ENCODE peak calls at places on chromosomes 7 and 10, in six cellular contexts. K is GM23338; F is AG20443; R is activated CD4-positive, alpha-beta T cell treated with anti-CD3 and anti-CD28 coated beads for 1 hour; A is cardiac septum; Q is HS-27A. Z is an unnamed sample.

GRCh38 chr7:80699030-80699638 is 60.7 kb downstream of the CD36 start:
- DNase-seq in K (peak; percentile 77), F (peak; percentile 38), R (no peak), A (no peak), Q (peak; percentile 61), Z (no peak)

GRCh38 chr7:120805636-120806388 is 52.1 kb downstream of the TSPAN12 start:
- DNase-seq in K (peak; percentile 86), F (peak; percentile 67), R (no peak), A (no peak), Q (peak; percentile 24), Z (peak; percentile 63)

GRCh38 chr10:107952649-107953589 is 788.4 kb upstream of the SORCS1 start:
- DNase-seq in K (peak; percentile 12), F (no peak), R (no peak), A (no peak), Q (no peak), Z (no peak)

GRCh38 chr7:30225863-30226361 is 58.5 kb upstream of the ZNRF2 start:
- DNase-seq in K (no peak), F (peak; percentile 33), R (no peak), A (no peak), Q (no peak), Z (no peak)

GRCh38 chr7:25894002-25894901 is 257.7 kb upstream of the NFE2L3 start:
- DNase-seq in K (peak; percentile 75), F (no peak), R (no peak), A (no peak), Q (no peak), Z (peak; percentile 75)

GRCh38 chr7:87918740-87919139 is 15.3 kb upstream of the ADAM22 start:
- DNase-seq in K (no peak), F (no peak), R (no peak), A (no peak), Q (no peak), Z (no peak)

GRCh38 chr10:100043796-100044195 is 34.0 kb upstream of the DNMBP start:
- DNase-seq in K (no peak), F (peak; percentile 61), R (no peak), A (peak; percentile 76), Q (no peak), Z (no peak)

GRCh38 chr7:2283074-2283473 is 31.2 kb downstream of the SNX8 start:
- DNase-seq in K (no peak), F (peak; percentile 6), R (no peak), A (no peak), Q (no peak), Z (no peak)

GRCh38 chr10:133446979-133447378 is 6.8 kb upstream of the SCART1 start:
- DNase-seq in K (no peak), F (no peak), R (no peak), A (no peak), Q (no peak), Z (no peak)

GRCh38 chr7:111605246-111605645 is 43.0 kb upstream of the IMMP2L start:
- DNase-seq in K (no peak), F (no peak), R (no peak), A (no peak), Q (no peak), Z (no peak)

GRCh38 chr10:7275761-7276440 is 134.9 kb downstream of the SFMBT2 start:
- DNase-seq in K (no peak), F (no peak), R (no peak), A (no peak), Q (no peak), Z (no peak)

GRCh38 chr7:150311146-150311545 is 12.0 kb upstream of the LRRC61 start:
- DNase-seq in K (no peak), F (no peak), R (no peak), A (no peak), Q (no peak), Z (peak; percentile 7)

GRCh38 chr10:32112055-32112454 is 55.8 kb upstream of the KIF5B start:
- DNase-seq in K (no peak), F (peak; percentile 82), R (no peak), A (no peak), Q (peak; percentile 76), Z (no peak)

GRCh38 chr7:12706900-12707536 is 19.6 kb downstream of the ARL4A start:
- DNase-seq in K (no peak), F (no peak), R (no peak), A (no peak), Q (no peak), Z (no peak)

GRCh38 chr7:152925412-152926147 is 166.0 kb downstream of the ACTR3B start:
- DNase-seq in K (peak; percentile 89), F (no peak), R (no peak), A (no peak), Q (no peak), Z (peak; percentile 69)

GRCh38 chr10:72275351-72276012 is 1.8 kb downstream of the DDIT4 start:
- DNase-seq in K (peak; percentile 15), F (no peak), R (no peak), A (no peak), Q (no peak), Z (no peak)

GRCh38 chr10:76892766-76893479 is 744.7 kb downstream of the KCNMA1 start:
- DNase-seq in K (peak; percentile 22), F (no peak), R (no peak), A (no peak), Q (no peak), Z (no peak)

GRCh38 chr7:112869111-112869774 is 79.0 kb upstream of the TMEM168 start:
- DNase-seq in K (peak; percentile 83), F (peak; percentile 23), R (peak; percentile 22), A (no peak), Q (no peak), Z (peak; percentile 82)

GRCh38 chr7:74292757-74293576 is 3.8 kb downstream of the CLIP2 start:
- DNase-seq in K (no peak), F (no peak), R (no peak), A (no peak), Q (no peak), Z (no peak)

GRCh38 chr7:149759111-149759510 is 14.3 kb downstream of the ZNF467 start:
- DNase-seq in K (no peak), F (no peak), R (no peak), A (no peak), Q (no peak), Z (no peak)

GRCh38 chr10:71608863-71609768 is 110.5 kb downstream of the C10orf105 start:
- DNase-seq in K (peak; percentile 96), F (peak; percentile 76), R (peak; percentile 33), A (peak; percentile 89), Q (no peak), Z (peak; percentile 89)

GRCh38 chr7:151245360-151246160 is 2.9 kb downstream of the SMARCD3 start:
- DNase-seq in K (peak; percentile 62), F (peak; percentile 84), R (peak; percentile 48), A (no peak), Q (no peak), Z (peak; percentile 64)

GRCh38 chr10:97991875-97992274 is 38.5 kb downstream of the CRTAC1 start:
- DNase-seq in K (peak; percentile 84), F (peak; percentile 33), R (no peak), A (no peak), Q (no peak), Z (peak; percentile 60)

GRCh38 chr10:131722121-131722520 is 178.7 kb upstream of the PPP2R2D start:
- DNase-seq in K (no peak), F (no peak), R (no peak), A (no peak), Q (no peak), Z (no peak)

GRCh38 chr10:48638158-48638557 is 33.3 kb upstream of the ARHGAP22 start:
- DNase-seq in K (no peak), F (no peak), R (no peak), A (no peak), Q (no peak), Z (no peak)

GRCh38 chr10:64535131-64535867 is 1014.1 kb downstream of the REEP3 start:
- DNase-seq in K (peak; percentile 39), F (no peak), R (no peak), A (no peak), Q (no peak), Z (no peak)

GRCh38 chr10:6621536-6621935 is 41.5 kb upstream of the PRKCQ start:
- DNase-seq in K (no peak), F (no peak), R (no peak), A (no peak), Q (no peak), Z (no peak)

GRCh38 chr7:29871787-29872398 is 65.6 kb downstream of the WIPF3 start:
- DNase-seq in K (no peak), F (peak; percentile 84), R (no peak), A (no peak), Q (no peak), Z (no peak)

GRCh38 chr10:84348860-84349259 is 20.5 kb downstream of the CCSER2 start:
- DNase-seq in K (no peak), F (peak; percentile 45), R (no peak), A (no peak), Q (no peak), Z (no peak)

GRCh38 chr7:29375641-29376562 is 181.3 kb downstream of the CHN2 start:
- DNase-seq in K (peak; percentile 46), F (no peak), R (no peak), A (no peak), Q (peak; percentile 24), Z (peak; percentile 34)

GRCh38 chr10:60289800-60290199 is 99.9 kb downstream of the ANK3 start:
- DNase-seq in K (no peak), F (no peak), R (no peak), A (no peak), Q (no peak), Z (no peak)

Z was measured in H9.